ENCODE peak calls at places on chromosomes 2 and 18, in five cellular contexts. P, T, Y, C and I are unnamed samples.

GRCh38 chr2:85066874-85067351 is 66.3 kb upstream of the TCF7L1 start:
- DNase-seq in C (peak; percentile 79), Y (peak; percentile 64), T (no peak), P (peak; percentile 83), I (no peak)

GRCh38 chr2:601806-602455 is 75.3 kb downstream of the TMEM18 start:
- DNase-seq in T (no peak), P (no peak), Y (no peak), C (no peak), I (no peak)

GRCh38 chr18:46211816-46212215 is 107.6 kb downstream of the HAUS1 start:
- DNase-seq in T (no peak), P (no peak), Y (no peak), C (no peak), I (peak; percentile 14)

GRCh38 chr2:8821276-8822217 is 15.9 kb downstream of the KIDINS220 start:
- DNase-seq in T (no peak), Y (no peak), P (peak; percentile 86), C (peak; percentile 91), I (no peak)

GRCh38 chr2:222133897-222134296 is 164.9 kb downstream of the PAX3 start:
- DNase-seq in C (no peak), P (no peak), Y (no peak), T (no peak), I (no peak)

GRCh38 chr2:113166187-113166645 is 7.6 kb upstream of the PSD4 start:
- DNase-seq in P (no peak), Y (peak; percentile 9), C (no peak), T (no peak), I (no peak)

GRCh38 chr2:213710164-213710563 is 425.9 kb downstream of the SPAG16 start:
- DNase-seq in Y (no peak), C (no peak), P (no peak), T (no peak), I (no peak)

GRCh38 chr18:35620765-35621164 is 39.2 kb downstream of the GALNT1 start:
- DNase-seq in T (no peak), Y (peak; percentile 40), C (no peak), P (peak; percentile 18), I (no peak)

GRCh38 chr18:2856499-2856898 is 9.7 kb downstream of the EMILIN2 start:
- DNase-seq in Y (no peak), C (no peak), P (no peak), T (no peak), I (no peak)

GRCh38 chr18:23284629-23285028 is 149.3 kb downstream of the CABLES1 start:
- DNase-seq in T (no peak), C (no peak), Y (no peak), P (no peak), I (no peak)

GRCh38 chr2:196987654-196988364 is 61.3 kb upstream of the PGAP1 start:
- DNase-seq in T (no peak), P (peak; percentile 72), C (peak; percentile 68), Y (no peak), I (no peak)

GRCh38 chr2:105388971-105389381 is 9.9 kb downstream of the FHL2 start:
- DNase-seq in P (peak; percentile 69), Y (no peak), C (no peak), T (no peak), I (no peak)

GRCh38 chr2:20027260-20027677 is 14.8 kb upstream of the MATN3 start:
- DNase-seq in Y (peak; percentile 56), C (no peak), T (no peak), P (no peak), I (no peak)

GRCh38 chr2:66024396-66024795 is 410.5 kb upstream of the MEIS1 start:
- DNase-seq in P (no peak), Y (peak; percentile 55), T (no peak), C (no peak), I (no peak)

DNA sequence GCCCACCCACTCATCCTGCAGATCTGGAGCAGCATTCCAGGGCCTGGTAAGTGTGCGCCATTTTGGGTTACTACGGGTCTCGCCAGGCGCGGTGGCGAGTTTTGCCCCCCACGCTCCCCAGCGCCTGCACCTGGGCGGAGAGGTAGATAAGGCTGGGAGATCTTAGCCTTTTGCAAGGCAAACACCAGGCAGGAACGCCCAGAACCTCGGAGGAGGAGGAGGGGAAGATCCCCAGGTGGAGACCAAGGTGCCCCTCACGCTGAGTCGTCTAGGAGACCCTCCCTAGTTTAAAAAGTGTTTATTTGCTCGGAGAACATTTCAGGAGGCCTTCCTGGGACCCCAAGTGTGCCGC is 365 bp upstream of the RAMP1 start:
- DNase-seq in Y (no peak), T (no peak), C (peak; percentile 38), P (no peak), I (no peak)
- H3K4me3 ChIP-seq in Y (peak overlapping the region; percentile 12), T (no peak overlapping the region), C (no peak overlapping the region), P (no peak overlapping the region), I (no peak overlapping the region)

GRCh38 chr2:39013871-39014270 is 107.0 kb downstream of the SOS1 start:
- DNase-seq in P (no peak), T (no peak), Y (no peak), C (no peak), I (no peak)
- H3K36me3 ChIP-seq in P (no peaks in the 10 kb centered on the region), T (peaks cover 8% of the 10 kb centered on the region), Y (peaks cover 3% of the 10 kb centered on the region), C (no peaks in the 10 kb centered on the region), I (no peaks in the 10 kb centered on the region)

DNA sequence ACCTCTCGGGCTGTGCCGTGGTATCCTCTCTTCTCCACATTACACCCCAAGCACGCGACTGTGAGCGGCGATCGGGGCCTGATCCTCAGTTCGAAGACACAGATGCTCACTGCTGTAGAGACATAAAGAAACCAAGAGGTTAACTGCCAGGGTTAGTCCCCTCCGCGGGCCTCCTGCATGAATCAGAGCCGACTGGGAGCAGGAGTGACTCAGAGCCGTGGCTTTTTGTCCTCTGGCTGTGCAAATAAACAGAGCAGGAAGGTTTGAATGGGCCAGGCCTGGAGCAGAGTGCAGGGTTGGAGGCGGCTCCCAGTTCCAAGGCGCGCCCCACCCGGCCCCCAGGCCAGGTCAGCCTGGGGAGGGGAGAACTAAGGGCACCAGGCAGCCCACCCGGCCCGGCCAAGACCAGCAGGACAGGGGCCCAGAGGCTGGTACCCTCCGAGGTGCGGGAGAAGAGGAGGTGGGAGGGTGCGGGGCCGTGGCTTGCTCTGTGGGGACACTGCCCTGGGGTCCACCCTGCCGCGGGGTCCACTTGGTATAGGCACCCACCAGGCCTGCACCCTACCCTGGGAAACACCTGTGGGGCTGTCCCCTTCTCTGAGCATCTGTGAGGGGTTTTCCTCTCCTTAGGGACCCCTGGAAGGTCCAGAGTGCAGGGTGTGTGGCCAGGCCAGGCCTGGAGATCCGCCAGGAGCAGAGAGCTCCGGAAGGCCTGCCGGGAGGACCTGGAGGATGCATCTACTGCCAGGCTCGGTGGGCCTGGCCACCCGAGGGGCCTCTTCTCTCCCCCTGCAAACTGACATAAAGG is 16.5 kb downstream of the TWIST2 start:
- DNase-seq in P (peak; percentile 91), T (no peak), C (peak; percentile 75), Y (peak; percentile 87), I (no peak)
- H3K4me3 ChIP-seq in P (no peak overlapping the region), T (no peak overlapping the region), C (no peak overlapping the region), Y (no peak overlapping the region), I (no peak overlapping the region)

DNA sequence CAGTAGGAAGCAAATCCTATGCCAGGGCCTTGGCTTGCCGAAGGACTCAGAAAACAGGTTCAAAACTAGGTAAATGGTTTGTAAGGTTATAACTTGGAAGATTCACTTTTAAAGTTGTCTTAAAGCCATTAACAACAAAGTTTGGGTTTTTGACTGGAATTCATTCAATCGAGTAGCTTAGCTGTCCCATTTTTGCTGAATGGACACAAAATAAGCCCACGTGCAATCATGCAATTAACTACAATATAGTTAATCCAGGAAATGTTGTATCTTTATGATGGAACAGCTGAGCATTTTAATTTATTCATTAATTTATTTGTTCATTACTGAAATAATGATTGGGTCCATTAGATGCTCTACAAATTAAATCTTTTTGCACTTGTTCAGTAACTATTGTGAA is 18.3 kb upstream of the APCDD1 start:
- DNase-seq in C (no peak), Y (no peak), P (no peak), T (no peak), I (no peak)
- H3K36me3 ChIP-seq in C (no peaks in the 10 kb centered on the region), Y (no peaks in the 10 kb centered on the region), P (no peaks in the 10 kb centered on the region), T (no peaks in the 10 kb centered on the region), I (no peaks in the 10 kb centered on the region)

GRCh38 chr18:80243204-80243603 is 4.1 kb downstream of the PARD6G start:
- DNase-seq in Y (no peak), C (no peak), P (no peak), T (no peak), I (no peak)

GRCh38 chr18:80244167-80244566 is 3.1 kb downstream of the PARD6G start:
- DNase-seq in T (no peak), Y (no peak), P (no peak), C (no peak), I (no peak)

GRCh38 chr18:80246656-80247402 is 485 bp downstream of the PARD6G start:
- DNase-seq in Y (no peak), C (no peak), T (no peak), P (peak; percentile 13), I (peak; percentile 25)

GRCh38 chr18:80245781-80246655 is 1.3 kb downstream of the PARD6G start:
- DNase-seq in Y (no peak), T (no peak), P (no peak), C (no peak), I (no peak)

DNA sequence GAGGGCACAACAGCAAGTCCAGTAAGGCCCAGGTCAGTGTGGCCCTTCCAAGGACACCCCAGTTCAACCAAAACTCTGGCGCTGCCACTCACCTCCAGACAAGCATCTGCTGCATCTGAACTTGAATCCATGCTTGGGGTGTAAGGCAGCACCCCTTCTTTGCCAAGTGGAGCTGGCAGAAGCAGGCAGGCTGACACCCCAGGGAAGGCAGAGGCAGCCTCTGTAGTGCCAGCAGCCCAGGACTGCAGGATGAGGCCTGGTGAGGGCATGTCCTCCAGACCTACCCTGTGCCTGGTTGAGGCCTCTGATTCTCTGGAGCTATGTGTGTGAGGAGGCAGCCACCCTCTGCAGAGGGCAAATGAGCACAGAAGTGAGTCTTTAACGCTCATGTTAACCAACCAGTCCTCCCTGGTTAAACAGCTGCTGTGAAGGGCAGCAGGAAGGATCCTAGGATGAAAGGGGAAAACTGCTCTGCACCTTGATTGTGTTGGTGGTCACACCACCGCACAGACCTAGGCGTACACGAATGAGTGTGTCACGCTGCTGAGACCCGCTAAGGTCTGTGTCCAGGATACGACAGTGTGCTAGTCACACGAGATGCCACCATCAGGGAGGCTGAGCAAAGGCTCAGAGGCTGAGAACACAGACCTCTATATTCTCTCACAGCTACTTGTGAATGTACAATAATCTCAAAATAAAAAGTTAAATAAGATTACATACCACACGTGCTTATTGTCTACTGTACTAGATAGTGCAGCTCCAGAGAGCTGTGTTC is 2.2 kb downstream of the PARD6G start:
- DNase-seq in C (no peak), T (no peak), P (no peak), Y (no peak), I (no peak)
- H3K4me3 ChIP-seq in C (no peak overlapping the region), T (no peak overlapping the region), P (no peak overlapping the region), Y (no peak overlapping the region), I (no peak overlapping the region)

GRCh38 chr18:59267511-59268126 is 5.6 kb downstream of the RAX start:
- DNase-seq in Y (no peak), P (no peak), T (no peak), C (no peak), I (no peak)

GRCh38 chr18:59265246-59266018 is 7.8 kb downstream of the RAX start:
- DNase-seq in P (no peak), C (no peak), Y (no peak), T (no peak), I (no peak)

GRCh38 chr18:59266019-59266369 is 7.3 kb downstream of the RAX start:
- DNase-seq in C (no peak), P (no peak), Y (no peak), T (no peak), I (no peak)

GRCh38 chr18:59266876-59267510 is 6.3 kb downstream of the RAX start:
- DNase-seq in T (no peak), Y (no peak), P (no peak), C (no peak), I (no peak)

GRCh38 chr18:59266459-59266858 is 6.8 kb downstream of the RAX start:
- DNase-seq in C (no peak), T (no peak), Y (no peak), P (no peak), I (no peak)
- H3K36me3 ChIP-seq in C (no peaks in the 10 kb centered on the region), T (no peaks in the 10 kb centered on the region), Y (no peaks in the 10 kb centered on the region), P (no peaks in the 10 kb centered on the region), I (no peaks in the 10 kb centered on the region)